ENCODE peak calls at places on chromosomes 13 and 19, in four cellular contexts. P is WTC11, I is K562, A is HepG2. T is an unnamed sample.

GRCh38 chr19:29683009-29683408 is 17.7 kb downstream of the PLEKHF1 start:
- DNase-seq in P (no peak), I (no peak), A (peak; percentile 15), T (no peak)

GRCh38 chr13:111575276-111575675 is 254.8 kb downstream of the TEX29 start:
- DNase-seq in P (no peak), I (no peak), A (no peak), T (no peak)

GRCh38 chr13:105462098-105462497 is 1073.4 kb downstream of the EFNB2 start:
- DNase-seq in P (no peak), I (no peak), A (no peak), T (no peak)

GRCh38 chr13:36571444-36571843 is 102.4 kb upstream of the SERTM1 start:
- DNase-seq in P (no peak), I (no peak), A (no peak), T (no peak)

GRCh38 chr19:52221831-52222375 is 32.1 kb downstream of the PPP2R1A start:
- DNase-seq in P (no peak), I (no peak), A (no peak), T (no peak)

GRCh38 chr13:43293986-43294880 is 270.8 kb downstream of the DNAJC15 start:
- DNase-seq in P (no peak), I (no peak), A (no peak), T (no peak)

GRCh38 chr13:99971576-99972189 is at the start of gene ZIC5:
- DNase-seq in P (peak; percentile 94), I (no peak), A (no peak), T (peak; percentile 70)

GRCh38 chr13:42075517-42075916 is 27.1 kb downstream of the DGKH start:
- DNase-seq in P (no peak), I (no peak), A (no peak), T (no peak)

GRCh38 chr13:30178976-30179375 is 128.4 kb downstream of the KATNAL1 start:
- DNase-seq in P (no peak), I (no peak), A (no peak), T (no peak)

GRCh38 chr19:30228113-30228725 is 144.0 kb upstream of the ZNF536 start:
- DNase-seq in P (peak; percentile 31), I (no peak), A (no peak), T (peak; percentile 39)

GRCh38 chr19:35363001-35363590 is 4.8 kb downstream of the FFAR3 start:
- DNase-seq in P (no peak), I (peak; percentile 4), A (no peak), T (no peak)

GRCh38 chr13:22114630-22115311 is 443.9 kb downstream of the FGF9 start:
- DNase-seq in P (no peak), I (no peak), A (no peak), T (no peak)

GRCh38 chr19:7831452-7831851 is 1.4 kb downstream of the EVI5L start:
- DNase-seq in P (peak; percentile 65), I (peak; percentile 70), A (peak; percentile 70), T (peak; percentile 67)

GRCh38 chr19:33350538-33351309 is 22.8 kb upstream of the CEBPG start:
- DNase-seq in P (no peak), I (no peak), A (no peak), T (no peak)

GRCh38 chr19:14006766-14007562 is 844 bp upstream of the RFX1 start:
- DNase-seq in P (peak; percentile 90), I (peak; percentile 84), A (no peak), T (peak; percentile 70)

GRCh38 chr13:77919351-77920294 is 992 bp upstream of the EDNRB start:
- DNase-seq in P (peak; percentile 61), I (no peak), A (no peak), T (peak; percentile 80)

GRCh38 chr19:18596752-18597157 is 8.2 kb downstream of the REX1BD start:
- DNase-seq in P (peak; percentile 90), I (peak; percentile 94), A (peak; percentile 41), T (peak; percentile 71)

GRCh38 chr13:19605161-19605955 is 28.1 kb upstream of the MPHOSPH8 start:
- DNase-seq in P (no peak), I (no peak), A (no peak), T (no peak)

GRCh38 chr19:13646758-13647157 is 117.6 kb upstream of the MRI1 start:
- DNase-seq in P (no peak), I (no peak), A (no peak), T (no peak)

GRCh38 chr13:52414963-52415362 is 9.0 kb upstream of the THSD1 start:
- DNase-seq in P (no peak), I (no peak), A (no peak), T (no peak)

GRCh38 chr19:42191855-42192254 is 25.6 kb downstream of the DEDD2 start:
- DNase-seq in P (no peak), I (no peak), A (peak; percentile 36), T (no peak)

GRCh38 chr19:45972944-45973525 is 630 bp downstream of the NOVA2 start:
- DNase-seq in P (peak; percentile 32), I (peak; percentile 37), A (no peak), T (no peak)

GRCh38 chr19:4233282-4233853 is 4.0 kb downstream of the EBI3 start:
- DNase-seq in P (peak; percentile 84), I (peak; percentile 77), A (peak; percentile 45), T (peak; percentile 70)

GRCh38 chr13:44815507-44816074 is 173.7 kb downstream of the NUFIP1 start:
- DNase-seq in P (no peak), I (no peak), A (peak; percentile 92), T (no peak)

GRCh38 chr13:62625214-62625613 is 1209.6 kb upstream of the PCDH20 start:
- DNase-seq in P (no peak), I (no peak), A (no peak), T (no peak)

GRCh38 chr13:43838909-43839308 is 40.6 kb downstream of the CCDC122 start:
- DNase-seq in P (no peak), I (no peak), A (no peak), T (no peak)

GRCh38 chr13:27565818-27566217 is 54.5 kb downstream of the LNX2 start:
- DNase-seq in P (no peak), I (no peak), A (no peak), T (no peak)

GRCh38 chr19:18869781-18870530 is 26.0 kb downstream of the CERS1 start:
- DNase-seq in P (peak; percentile 83), I (no peak), A (no peak), T (no peak)

GRCh38 chr19:55549500-55550320 is 4.4 kb upstream of the SBK3 start:
- DNase-seq in P (peak; percentile 70), I (no peak), A (peak; percentile 64), T (no peak)

GRCh38 chr19:4052993-4053422 is 13.7 kb downstream of the ZBTB7A start:
- DNase-seq in P (no peak), I (no peak), A (peak; percentile 36), T (no peak)

GRCh38 chr13:110000534-110001345 is 214.4 kb upstream of the IRS2 start:
- DNase-seq in P (no peak), I (no peak), A (no peak), T (no peak)

GRCh38 chr13:109996404-109996960 is 210.1 kb upstream of the IRS2 start:
- DNase-seq in P (no peak), I (no peak), A (no peak), T (no peak)

GRCh38 chr13:109998030-109998429 is 211.6 kb upstream of the IRS2 start:
- DNase-seq in P (no peak), I (no peak), A (no peak), T (no peak)

GRCh38 chr13:109999659-110000533 is 213.5 kb upstream of the IRS2 start:
- DNase-seq in P (no peak), I (no peak), A (no peak), T (no peak)

DNA sequence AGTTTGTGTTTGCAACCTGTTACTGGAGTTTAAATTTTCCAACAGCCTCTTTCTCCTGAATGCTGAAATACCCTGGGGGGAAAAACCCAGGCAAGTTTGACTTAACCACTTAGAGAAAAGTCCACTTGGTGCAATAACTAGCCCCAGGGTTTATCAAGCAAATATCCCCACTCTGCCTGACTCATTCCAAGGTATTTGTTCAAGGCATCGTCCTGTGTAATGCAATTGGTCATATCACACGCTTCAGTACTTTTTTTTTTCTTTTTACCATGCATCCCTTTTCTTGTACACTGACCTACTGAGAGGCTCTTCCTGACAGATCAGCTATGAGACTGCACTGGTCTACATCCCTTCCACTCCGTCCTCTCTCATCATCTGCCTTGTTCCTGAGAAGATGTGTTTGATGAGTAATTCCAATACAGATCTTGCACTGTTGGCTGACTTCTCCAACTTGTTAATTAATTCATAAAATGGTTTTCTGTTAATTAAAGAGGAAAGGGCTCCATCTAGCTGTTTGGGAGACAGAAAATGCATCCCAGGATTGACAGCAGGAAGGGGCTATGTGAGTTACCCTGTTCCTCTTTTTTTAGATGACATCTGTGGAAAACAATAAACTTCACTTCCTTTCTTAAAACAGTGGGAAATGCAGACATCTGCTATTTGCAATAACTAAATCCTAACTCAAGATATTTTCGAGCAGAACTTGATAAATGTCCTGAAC is 212.6 kb upstream of the IRS2 start:
- DNase-seq in P (no peak), I (no peak), A (no peak), T (no peak)
- TF ChIP-seq ELF4 in P (no peak), I (no peak), A (no peak), T (no peak)

GRCh38 chr19:17487240-17488121 is 17.2 kb downstream of the SLC27A1 start:
- DNase-seq in P (no peak), I (peak; percentile 68), A (no peak), T (no peak)
- TF ChIP-seq ELF4 in P (no peak), I (no peak), A (no peak), T (no peak)

GRCh38 chr13:33251131-33251629 is 34.4 kb downstream of the STARD13 start:
- DNase-seq in P (no peak), I (no peak), A (no peak), T (no peak)
- TF ChIP-seq ELF4 in P (no peak), I (no peak), A (no peak), T (no peak)

DNA sequence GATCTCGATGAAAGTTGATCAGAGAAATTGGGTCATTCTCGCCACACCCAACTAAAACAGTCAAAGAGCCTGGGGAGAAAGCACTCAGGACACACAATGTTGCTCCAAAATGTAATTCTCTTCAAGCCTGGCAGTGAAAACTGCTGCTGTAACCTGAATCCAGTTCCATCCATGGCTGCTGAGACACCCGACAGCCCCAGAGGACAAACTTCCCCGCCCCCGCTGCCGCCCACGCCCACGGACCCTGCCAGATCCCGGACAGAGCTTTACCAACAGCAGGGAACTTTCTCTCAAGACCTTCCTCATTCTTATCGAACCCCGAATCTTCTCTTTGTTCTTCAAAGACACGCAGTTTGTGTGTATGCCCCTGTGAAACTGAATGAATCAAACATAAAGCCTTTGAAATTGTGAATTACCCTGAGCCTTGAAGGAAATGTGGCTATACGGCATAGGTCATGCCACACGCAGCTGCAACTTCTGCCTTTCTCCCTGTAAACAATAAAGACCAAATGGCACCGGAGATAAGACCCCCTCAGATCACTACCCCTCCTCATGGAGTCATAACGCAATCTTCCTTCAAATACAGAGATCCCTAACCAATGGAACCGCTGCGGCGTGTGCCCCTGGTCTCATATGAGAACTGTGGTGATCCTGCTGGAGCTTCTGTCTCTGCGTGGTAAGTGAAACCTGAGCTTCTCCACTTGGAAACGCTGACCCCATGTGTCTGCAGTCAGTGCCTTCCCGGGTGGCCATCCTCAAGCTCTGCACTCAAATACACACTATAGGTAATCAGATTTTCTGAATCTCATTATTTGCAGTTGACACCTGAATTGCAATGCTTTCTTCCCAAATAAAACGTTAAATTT is 4.8 kb upstream of the LAMP1 start:
- DNase-seq in P (no peak), I (peak; percentile 47), A (no peak), T (peak; percentile 15)
- TF ChIP-seq ELF4 in P (no peak), I (no peak), A (no peak), T (no peak)